ENCODE peak calls at places on chromosomes 5 and 9, in ten cellular contexts. S is WTC11, G is NCI-H2081, N is BJ, C is neural crest cell, I is Daoy, V is LoVo, U is AG10803, Q is KG1, Z is keratinocyte. T is an unnamed sample.

GRCh38 chr9:124030969-124031451 is 19.4 kb downstream of the LHX2 start:
- DNase-seq in G (no peak), S (no peak), Q (no peak), C (no peak), N (peak), I (peak), U (peak), V (peak), Z (no peak), T (no peak)

GRCh38 chr5:103013933-103014552 is 105.9 kb downstream of the GIN1 start:
- DNase-seq in I (no peak), N (no peak), G (no peak), S (no peak), V (no peak), Q (no peak), Z (no peak), U (no peak), C (no peak), T (no peak)

GRCh38 chr5:28165116-28165515 is 1126.7 kb upstream of the CDH9 start:
- DNase-seq in V (no peak), I (no peak), S (no peak), Z (no peak), C (no peak), G (no peak), U (no peak), Q (no peak), N (no peak), T (no peak)

GRCh38 chr9:35753466-35753865 is 610 bp downstream of the MSMP start:
- DNase-seq in G (no peak), S (no peak), Z (no peak), Q (no peak), V (no peak), N (no peak), U (no peak), I (no peak), C (no peak), T (no peak)

GRCh38 chr9:111731916-111732315 is 62.8 kb downstream of the SHOC1 start:
- DNase-seq in G (no peak), U (peak), Z (no peak), Q (no peak), C (no peak), N (no peak), S (no peak), I (peak), V (no peak), T (no peak)

GRCh38 chr5:54294097-54294667 is 16.2 kb downstream of the ARL15 start:
- DNase-seq in C (no peak), G (no peak), N (no peak), U (no peak), Q (no peak), I (no peak), S (no peak), Z (no peak), V (no peak), T (no peak)

GRCh38 chr9:34929506-34930102 is 28.5 kb upstream of the PHF24 start:
- DNase-seq in S (peak), V (peak), G (peak), C (peak), N (no peak), I (peak), U (peak), Z (no peak), Q (peak), T (no peak)

GRCh38 chr5:139744471-139745120 is 51.0 kb upstream of the PSD2 start:
- DNase-seq in Z (no peak), Q (no peak), I (peak), C (no peak), S (no peak), N (no peak), U (no peak), G (no peak), V (no peak), T (no peak)

GRCh38 chr9:115207003-115207837 is 89.3 kb upstream of the TNC start:
- DNase-seq in G (no peak), I (peak), C (no peak), Z (no peak), N (no peak), S (no peak), V (no peak), U (peak), Q (no peak), T (no peak)

GRCh38 chr5:133119233-133119711 is 67.5 kb downstream of the HSPA4 start:
- DNase-seq in Q (no peak), I (no peak), G (no peak), V (no peak), U (no peak), Z (no peak), S (no peak), N (no peak), C (no peak), T (no peak)

GRCh38 chr5:68958428-68958827 is 135.4 kb upstream of the SLC30A5 start:
- DNase-seq in Z (no peak), C (no peak), U (no peak), S (no peak), G (no peak), Q (no peak), V (no peak), I (no peak), N (no peak), T (no peak)